ENCODE peak calls at places on chromosomes 16 and 17, in eight cellular contexts. P is T-helper 17 cell; Z is SW480; N is stimulated activated CD4-positive, alpha-beta T cell treated with anti-CD3 and anti-CD28 coated beads, Interleukin-2, amount 100 ng/mL, for 48 hours; B is kidney epithelial cell; K is lower lobe of right lung; L is HEK293T; V is activated naive CD8-positive, alpha-beta T cell treated with anti-CD3 and anti-CD28 coated beads, Interleukin-2, amount 50 U/mL, for 24 hours. C is an unnamed sample.

GRCh38 chr17:75059369-75060345 is 12.6 kb downstream of the KCTD2 start:
- DNase-seq in B (no peak), Z (peak; percentile 52), L (no peak), P (no peak), N (no peak), K (no peak), V (no peak), C (no peak)

GRCh38 chr16:85648782-85649181 is 35.7 kb downstream of the GSE1 start:
- DNase-seq in N (no peak), K (no peak), L (no peak), Z (no peak), V (no peak), P (no peak), B (no peak), C (no peak)

GRCh38 chr17:67156269-67157199 is 88.5 kb downstream of the HELZ start:
- DNase-seq in K (no peak), B (peak; percentile 57), P (no peak), V (peak; percentile 18), Z (no peak), N (no peak), L (no peak), C (no peak)

GRCh38 chr16:67415872-67416793 is at the start of gene ZDHHC1:
- DNase-seq in K (peak; percentile 78), B (no peak), P (peak; percentile 39), N (peak; percentile 58), Z (no peak), V (peak; percentile 73), L (peak; percentile 86), C (peak; percentile 71)

GRCh38 chr17:77036841-77037381 is 103.9 kb upstream of the SEC14L1 start:
- DNase-seq in B (no peak), K (no peak), L (no peak), P (no peak), Z (peak; percentile 47), N (no peak), V (no peak), C (no peak)

GRCh38 chr16:77250395-77250794 is 51.2 kb downstream of the SYCE1L start:
- DNase-seq in P (no peak), B (no peak), Z (no peak), N (no peak), K (no peak), L (no peak), V (no peak), C (no peak)

GRCh38 chr16:65658339-65659275 is 536.7 kb upstream of the CDH11 start:
- DNase-seq in K (no peak), Z (peak; percentile 90), B (peak; percentile 64), L (no peak), V (no peak), N (no peak), P (no peak), C (no peak)

GRCh38 chr17:40556198-40556661 is 9.0 kb downstream of the CCR7 start:
- DNase-seq in N (peak; percentile 1), P (no peak), B (no peak), K (no peak), Z (no peak), V (no peak), L (no peak), C (no peak)

GRCh38 chr16:20610892-20611349 is 34.8 kb upstream of the ACSM2B start:
- DNase-seq in B (no peak), P (no peak), L (no peak), K (no peak), N (no peak), V (no peak), Z (no peak), C (no peak)

GRCh38 chr16:4467916-4468315 is 6.5 kb downstream of the NMRAL1 start:
- DNase-seq in L (no peak), N (no peak), B (no peak), Z (no peak), P (no peak), K (no peak), V (no peak), C (no peak)

GRCh38 chr17:82052638-82053059 is 951 bp downstream of the GPS1 start:
- DNase-seq in K (no peak), B (no peak), L (no peak), V (no peak), N (no peak), P (no peak), Z (no peak), C (no peak)

GRCh38 chr17:10089221-10089799 is 109.1 kb downstream of the GAS7 start:
- DNase-seq in V (no peak), N (no peak), K (no peak), P (no peak), Z (no peak), B (no peak), L (no peak), C (no peak)

GRCh38 chr16:1237990-1238389 is 2.5 kb upstream of the TPSAB1 start:
- DNase-seq in L (no peak), N (no peak), B (no peak), Z (no peak), V (no peak), P (no peak), K (no peak), C (no peak)

GRCh38 chr17:10032142-10032541 is 127.1 kb upstream of the RCVRN start:
- DNase-seq in B (peak; percentile 16), P (no peak), Z (no peak), L (no peak), K (no peak), N (no peak), V (no peak), C (no peak)

GRCh38 chr16:31113420-31114124 is 3.9 kb upstream of the KAT8 start:
- DNase-seq in B (peak; percentile 79), V (no peak), N (no peak), Z (peak; percentile 28), K (no peak), L (no peak), P (no peak), C (no peak)

GRCh38 chr17:58153046-58153445 is 4.9 kb downstream of the OR4D1 start:
- DNase-seq in Z (peak; percentile 37), N (no peak), P (peak; percentile 52), L (no peak), V (peak; percentile 40), B (no peak), K (no peak), C (no peak)

GRCh38 chr17:56978441-56979090 is 635 bp downstream of the SCPEP1 start:
- DNase-seq in P (no peak), B (no peak), K (no peak), L (no peak), N (no peak), V (no peak), Z (no peak), C (no peak)

GRCh38 chr16:66386629-66387622 is 20.4 kb downstream of the CDH5 start:
- DNase-seq in P (no peak), K (no peak), L (no peak), N (no peak), Z (no peak), B (no peak), V (no peak), C (no peak)

GRCh38 chr16:88584676-88585075 is 14.5 kb downstream of the ZC3H18 start:
- DNase-seq in B (no peak), K (no peak), N (no peak), V (no peak), Z (no peak), L (no peak), P (no peak), C (no peak)

GRCh38 chr16:25020112-25020591 is 5.0 kb upstream of the ARHGAP17 start:
- DNase-seq in P (no peak), L (no peak), N (no peak), V (no peak), K (no peak), Z (no peak), B (no peak), C (no peak)

GRCh38 chr16:46629331-46629843 is 8.2 kb upstream of the SHCBP1 start:
- DNase-seq in B (no peak), V (no peak), P (no peak), K (no peak), L (peak; percentile 50), N (no peak), Z (peak; percentile 41), C (no peak)

GRCh38 chr16:3045758-3046505 is 429 bp upstream of the MMP25 start:
- DNase-seq in K (no peak), P (no peak), N (no peak), V (no peak), B (no peak), L (peak; percentile 47), Z (no peak), C (no peak)